ENCODE peak calls at places on chromosomes 12 and 14, in eight cellular contexts. L is neural progenitor cell, P is mammary epithelial cell, E is H9, O is K562, F is MM.1S, U is GM23248, R is PC-9. G is an unnamed sample.

GRCh38 chr14:49984419-49984818 is 91.5 kb downstream of the ARF6 start:
- DNase-seq in F (no peak), L (no peak), R (no peak), U (no peak), P (no peak), E (no peak), O (no peak), G (peak; percentile 61)

GRCh38 chr12:105455250-105455649 is 124.8 kb downstream of the C12orf75 start:
- DNase-seq in O (no peak), U (no peak), L (no peak), F (no peak), R (peak; percentile 62), E (no peak), P (peak; percentile 62), G (no peak)

GRCh38 chr12:46217686-46218508 is 50.9 kb downstream of the SLC38A1 start:
- DNase-seq in F (peak; percentile 72), P (no peak), L (no peak), E (no peak), R (no peak), U (no peak), O (no peak), G (no peak)

GRCh38 chr12:68497702-68498101 is 113.0 kb upstream of the RAP1B start:
- DNase-seq in P (peak; percentile 83), L (no peak), U (peak; percentile 85), O (no peak), R (peak; percentile 87), E (no peak), F (no peak), G (peak; percentile 100)

GRCh38 chr12:65885312-65885711 is 61.0 kb downstream of the HMGA2 start:
- DNase-seq in U (peak; percentile 68), O (no peak), R (no peak), L (no peak), P (no peak), E (no peak), F (no peak), G (no peak)

GRCh38 chr14:65774041-65774440 is 361.5 kb downstream of the FUT8 start:
- DNase-seq in R (no peak), O (no peak), P (no peak), F (no peak), E (no peak), U (no peak), L (no peak), G (no peak)

GRCh38 chr12:79689477-79690155 is 1.1 kb downstream of the PAWR start:
- DNase-seq in O (no peak), F (peak; percentile 39), U (peak; percentile 73), L (peak; percentile 71), R (peak; percentile 49), P (peak; percentile 82), E (peak; percentile 57), G (peak; percentile 54)

GRCh38 chr12:106583578-106584103 is 837 bp downstream of the RFX4 start:
- DNase-seq in R (no peak), L (peak; percentile 72), O (no peak), P (peak; percentile 19), U (peak; percentile 41), E (peak; percentile 67), F (no peak), G (peak; percentile 22)

GRCh38 chr12:30154996-30155730 is 371.4 kb upstream of the TMTC1 start:
- DNase-seq in U (peak; percentile 62), R (no peak), P (no peak), F (no peak), O (no peak), L (no peak), E (no peak), G (no peak)

GRCh38 chr12:104761091-104761490 is 197.0 kb downstream of the SLC41A2 start:
- DNase-seq in F (no peak), R (no peak), E (peak; percentile 61), P (no peak), L (no peak), U (no peak), O (no peak), G (no peak)

GRCh38 chr12:65495233-65495632 is 216.8 kb downstream of the MSRB3 start:
- DNase-seq in O (no peak), E (no peak), U (peak; percentile 77), F (no peak), R (no peak), L (no peak), P (peak; percentile 64), G (peak; percentile 38)

GRCh38 chr12:109983432-109984142 is 12.6 kb downstream of the GIT2 start:
- DNase-seq in F (no peak), R (no peak), O (no peak), E (no peak), L (no peak), P (no peak), U (no peak), G (no peak)

DNA sequence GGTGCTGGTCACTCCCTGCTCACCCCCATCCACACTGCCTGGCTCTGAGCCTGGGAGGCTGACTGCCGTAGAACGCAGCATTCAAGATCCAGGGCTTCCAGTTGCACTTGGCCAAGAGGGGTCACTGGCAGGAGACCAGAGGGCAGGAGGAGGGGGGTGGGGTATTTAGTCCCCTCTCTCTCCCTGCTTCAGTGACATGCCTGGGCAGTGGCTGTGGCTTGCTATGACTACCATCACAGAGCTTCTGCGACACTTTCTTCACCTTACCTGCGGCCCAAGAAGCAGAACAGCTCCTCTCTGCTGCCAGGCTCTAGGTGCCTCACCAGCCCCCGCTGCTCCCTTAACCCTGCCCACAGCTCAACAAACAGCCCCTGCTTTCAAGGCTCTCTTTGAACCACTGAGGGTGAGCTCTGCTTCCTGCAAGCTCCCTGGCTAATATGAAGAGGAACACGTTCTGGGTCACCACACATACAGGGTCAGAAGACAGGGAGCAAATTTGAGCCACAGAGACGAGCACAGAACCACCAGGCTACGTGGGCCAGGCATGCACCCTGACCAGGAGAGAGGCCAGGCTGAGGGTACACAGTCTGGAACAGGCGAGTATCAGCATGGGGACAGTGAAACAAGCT is 55.7 kb downstream of the ITPK1 start:
- DNase-seq in U (no peak), F (no peak), E (peak; percentile 59), O (no peak), L (no peak), R (no peak), P (no peak), G (no peak)
- H2AFZ ChIP-seq in U (no peak overlapping the region), F (no peak overlapping the region), E (no peak overlapping the region), O (no peak overlapping the region), L (no peak overlapping the region), R (no peak overlapping the region), P (no peak overlapping the region), G (no peak overlapping the region)

DNA sequence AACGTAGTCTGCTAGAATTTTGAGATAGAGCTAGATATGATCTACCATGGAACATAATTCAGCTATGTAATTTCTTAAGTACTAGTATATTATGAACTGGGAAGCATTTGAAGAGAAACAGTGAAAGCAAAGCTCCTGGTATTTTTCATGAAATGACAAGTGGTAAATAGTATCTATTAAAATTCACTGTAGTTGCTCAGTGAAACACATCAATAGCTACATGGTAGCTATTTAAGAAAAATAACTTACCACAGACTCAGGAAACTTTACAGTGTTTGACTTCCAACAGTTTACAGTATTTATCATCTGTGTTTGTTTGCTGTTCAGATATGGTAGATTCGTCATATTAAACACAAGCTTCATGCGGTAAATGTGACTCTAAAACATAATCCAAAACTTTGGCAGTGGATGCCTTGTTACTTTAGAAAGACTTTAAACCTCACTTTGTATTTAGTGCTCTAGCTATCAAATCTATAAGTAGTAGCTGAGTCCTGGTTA is 25.2 kb downstream of the WNK1 start:
- DNase-seq in R (no peak), E (no peak), U (no peak), F (no peak), O (no peak), P (no peak), L (no peak), G (no peak)
- H3K4me1 ChIP-seq in R (no peaks in the 10 kb centered on the region), E (no peaks in the 10 kb centered on the region), U (peaks cover 54% of the 10 kb centered on the region), F (no peaks in the 10 kb centered on the region), O (peaks cover 11% of the 10 kb centered on the region), P (peaks cover 11% of the 10 kb centered on the region), L (peaks cover 26% of the 10 kb centered on the region), G (peaks cover 11% of the 10 kb centered on the region)

GRCh38 chr14:90827919-90828610 is 11.8 kb upstream of the TTC7B start:
- DNase-seq in F (peak; percentile 84), L (peak; percentile 95), P (peak; percentile 80), E (peak; percentile 96), O (peak; percentile 97), U (peak; percentile 95), R (peak; percentile 67), G (peak; percentile 81)
- H2AFZ ChIP-seq in F (peak overlapping the region; percentile 53), L (peak overlapping the region; percentile 38), P (peak overlapping the region; percentile 100), E (peak overlapping the region; percentile 98), O (peak overlapping the region; percentile 97), U (peak overlapping the region; percentile 96), R (peak overlapping the region; percentile 86), G (peak overlapping the region; percentile 93)

GRCh38 chr12:116143883-116144266 is 133.6 kb downstream of the MED13L start:
- DNase-seq in F (no peak), E (no peak), U (peak; percentile 80), R (no peak), O (no peak), P (peak; percentile 54), L (peak; percentile 44), G (peak; percentile 64)
- H3K4me1 ChIP-seq in F (no peaks in the 10 kb centered on the region), E (peaks cover 11% of the 10 kb centered on the region), U (peaks cover 61% of the 10 kb centered on the region), R (peaks cover 25% of the 10 kb centered on the region), O (peaks cover 25% of the 10 kb centered on the region), P (peaks cover 19% of the 10 kb centered on the region), L (peaks cover 18% of the 10 kb centered on the region), G (peaks cover 18% of the 10 kb centered on the region)

GRCh38 chr12:82660541-82661325 is 26.0 kb upstream of the TMTC2 start:
- DNase-seq in E (no peak), F (no peak), P (peak; percentile 16), O (no peak), R (no peak), L (no peak), U (no peak), G (peak; percentile 27)
- H2AFZ ChIP-seq in E (no peak overlapping the region), F (no peak overlapping the region), P (no peak overlapping the region), O (no peak overlapping the region), R (no peak overlapping the region), L (no peak overlapping the region), U (no peak overlapping the region), G (no peak overlapping the region)

GRCh38 chr12:95402096-95402495 is 71.9 kb upstream of the METAP2 start:
- DNase-seq in R (no peak), P (no peak), F (no peak), L (peak; percentile 26), O (no peak), E (peak; percentile 52), U (no peak), G (no peak)
- H3K4me1 ChIP-seq in R (peaks cover 11% of the 10 kb centered on the region), P (peaks cover 8% of the 10 kb centered on the region), F (no peaks in the 10 kb centered on the region), L (no peaks in the 10 kb centered on the region), O (no peaks in the 10 kb centered on the region), E (no peaks in the 10 kb centered on the region), U (peaks cover 3% of the 10 kb centered on the region), G (no peaks in the 10 kb centered on the region)

GRCh38 chr12:7609480-7609879 is 56.2 kb downstream of the APOBEC1 start:
- DNase-seq in L (no peak), U (peak; percentile 66), O (no peak), P (peak; percentile 39), E (no peak), R (no peak), F (peak; percentile 56), G (no peak)

GRCh38 chr12:7605900-7606465 is 59.7 kb downstream of the APOBEC1 start:
- DNase-seq in F (no peak), O (no peak), U (no peak), R (no peak), E (no peak), P (no peak), L (no peak), G (no peak)

GRCh38 chr12:7612851-7613250 is 52.9 kb downstream of the APOBEC1 start:
- DNase-seq in L (no peak), E (no peak), P (no peak), F (no peak), O (no peak), U (no peak), R (no peak), G (no peak)

GRCh38 chr12:7608184-7608911 is 57.4 kb downstream of the APOBEC1 start:
- DNase-seq in U (no peak), R (no peak), L (no peak), E (no peak), O (no peak), P (peak; percentile 78), F (no peak), G (no peak)

GRCh38 chr12:7609051-7609450 is 56.7 kb downstream of the APOBEC1 start:
- DNase-seq in U (no peak), F (peak; percentile 45), O (no peak), P (no peak), E (no peak), R (no peak), L (no peak), G (no peak)
- H2AFZ ChIP-seq in U (peak overlapping the region; percentile 87), F (peak overlapping the region; percentile 89), O (no peak overlapping the region), P (no peak overlapping the region), E (no peak overlapping the region), R (no peak overlapping the region), L (no peak overlapping the region), G (no peak overlapping the region)

G was measured in fibroblast of lung.